ENCODE peak calls at places on chromosome X, in ten cellular contexts. I is ovary, Z is mammary epithelial cell, V is sigmoid colon, U is breast epithelium, M is adrenal gland, H is lung, W is thyroid gland, C is pancreas, A is left ventricle myocardium inferior. N is an unnamed sample.
A peak's percentile ranks its signal among the peaks of the same experiment; 100 is the strongest.

GRCh38 chrX:1443496-1444075 is 9.1 kb downstream of the ASMTL start:
- DNase-seq in C (no peak), V (peak; percentile 46), I (no peak), U (no peak), Z (no peak), A (no peak), M (peak; percentile 42), H (no peak), W (no peak), N (no peak)

GRCh38 chrX:56759736-56760409 is 30.8 kb downstream of the NBDY start:
- DNase-seq in Z (no peak), A (no peak), W (no peak), M (no peak), H (no peak), I (no peak), V (peak; percentile 61), U (no peak), C (no peak), N (no peak)

GRCh38 chrX:84469226-84469625 is 33.0 kb downstream of the HDX start:
- DNase-seq in I (no peak), A (no peak), W (no peak), C (no peak), H (no peak), U (no peak), Z (peak; percentile 32), M (no peak), V (no peak), N (peak; percentile 28)

GRCh38 chrX:82775426-82775825 is 732.7 kb upstream of the POU3F4 start:
- DNase-seq in U (no peak), Z (no peak), I (no peak), H (no peak), A (no peak), V (no peak), W (no peak), C (no peak), M (no peak), N (no peak)

GRCh38 chrX:129654652-129655546 is at the start of gene APLN:
- DNase-seq in C (no peak), V (no peak), A (peak; percentile 58), U (peak; percentile 16), H (no peak), M (peak; percentile 76), I (peak; percentile 63), W (peak; percentile 24), Z (peak; percentile 30), N (peak; percentile 38)

GRCh38 chrX:111823068-111823467 is 52.9 kb upstream of the TRPC5OS start:
- DNase-seq in H (no peak), M (no peak), Z (no peak), I (no peak), W (peak; percentile 25), A (no peak), U (no peak), V (no peak), C (no peak), N (peak; percentile 34)

GRCh38 chrX:69618803-69619202 is 2.9 kb downstream of the EDA start:
- DNase-seq in U (no peak), A (no peak), M (peak; percentile 66), Z (no peak), C (peak; percentile 4), H (no peak), W (peak; percentile 20), I (no peak), V (no peak), N (peak; percentile 9)

GRCh38 chrX:40086569-40087335 is 11.0 kb downstream of the BCOR start:
- DNase-seq in Z (no peak), U (no peak), C (peak; percentile 31), I (no peak), V (peak; percentile 79), A (no peak), M (no peak), W (no peak), H (no peak), N (no peak)

GRCh38 chrX:135112096-135112729 is 8.1 kb downstream of the ETDB start:
- DNase-seq in H (no peak), Z (peak; percentile 23), U (no peak), W (peak; percentile 27), A (no peak), C (no peak), V (no peak), M (peak; percentile 63), I (no peak), N (peak; percentile 19)

GRCh38 chrX:8743126-8743732 is 11.3 kb upstream of the ANOS1 start:
- DNase-seq in V (no peak), I (no peak), M (peak; percentile 70), Z (peak; percentile 35), U (no peak), A (no peak), W (peak; percentile 38), C (peak; percentile 15), H (peak; percentile 48), N (peak; percentile 52)

GRCh38 chrX:1423215-1423614 is 29.5 kb downstream of the ASMTL start:
- DNase-seq in H (no peak), V (peak; percentile 32), I (no peak), U (no peak), Z (no peak), A (no peak), W (no peak), C (no peak), M (no peak), N (no peak)

GRCh38 chrX:2608638-2609430 is 82.3 kb upstream of the CD99 start:
- DNase-seq in H (peak; percentile 90), C (peak; percentile 89), M (peak; percentile 89), Z (peak; percentile 84), U (peak; percentile 67), A (peak; percentile 90), W (peak; percentile 87), I (peak; percentile 81), V (peak; percentile 91), N (peak; percentile 9)

GRCh38 chrX:50333308-50333707 is 128.7 kb downstream of the CCNB3 start:
- DNase-seq in H (peak; percentile 43), M (no peak), A (no peak), V (no peak), U (no peak), Z (no peak), I (no peak), W (peak; percentile 81), C (no peak), N (no peak)

GRCh38 chrX:72240976-72241375 is 2.1 kb upstream of the ERCC6L start:
- DNase-seq in M (no peak), V (no peak), U (no peak), A (no peak), I (no peak), C (no peak), W (no peak), Z (no peak), H (no peak), N (no peak)

GRCh38 chrX:28189011-28189410 is 207.8 kb upstream of the DCAF8L1 start:
- DNase-seq in W (no peak), A (no peak), H (no peak), Z (peak; percentile 87), C (no peak), U (no peak), M (no peak), I (no peak), V (no peak), N (no peak)

GRCh38 chrX:41085883-41086626 is 810 bp downstream of the USP9X start:
- DNase-seq in M (peak; percentile 71), V (peak; percentile 80), Z (peak; percentile 56), W (peak; percentile 60), A (peak; percentile 45), H (peak; percentile 58), I (peak; percentile 55), U (peak; percentile 59), C (peak; percentile 39), N (peak; percentile 66)

GRCh38 chrX:41381685-41382084 is 47.7 kb downstream of the DDX3X start:
- DNase-seq in W (peak; percentile 7), Z (peak; percentile 83), V (peak; percentile 79), H (no peak), A (peak; percentile 20), M (peak; percentile 73), C (no peak), I (no peak), U (peak; percentile 18), N (peak; percentile 68)

GRCh38 chrX:39826813-39827543 is 270.8 kb downstream of the BCOR start:
- DNase-seq in U (no peak), I (no peak), W (no peak), C (no peak), V (no peak), A (no peak), M (no peak), H (no peak), Z (no peak), N (no peak)

GRCh38 chrX:119673336-119673735 is 19.6 kb downstream of the SEPTIN6 start:
- DNase-seq in M (peak; percentile 65), A (no peak), H (no peak), U (no peak), V (peak; percentile 15), I (no peak), W (no peak), Z (no peak), C (no peak), N (no peak)
- H3K4me1 ChIP-seq in M (peaks cover 31% of the 10 kb centered on the region), A (peaks cover 23% of the 10 kb centered on the region), H (peaks cover 4% of the 10 kb centered on the region), U (no peaks in the 10 kb centered on the region), V (peaks cover 28% of the 10 kb centered on the region), I (no peaks in the 10 kb centered on the region), W (no peaks in the 10 kb centered on the region), Z (no peaks in the 10 kb centered on the region), C (peaks cover 4% of the 10 kb centered on the region), N (peaks cover 47% of the 10 kb centered on the region)

DNA sequence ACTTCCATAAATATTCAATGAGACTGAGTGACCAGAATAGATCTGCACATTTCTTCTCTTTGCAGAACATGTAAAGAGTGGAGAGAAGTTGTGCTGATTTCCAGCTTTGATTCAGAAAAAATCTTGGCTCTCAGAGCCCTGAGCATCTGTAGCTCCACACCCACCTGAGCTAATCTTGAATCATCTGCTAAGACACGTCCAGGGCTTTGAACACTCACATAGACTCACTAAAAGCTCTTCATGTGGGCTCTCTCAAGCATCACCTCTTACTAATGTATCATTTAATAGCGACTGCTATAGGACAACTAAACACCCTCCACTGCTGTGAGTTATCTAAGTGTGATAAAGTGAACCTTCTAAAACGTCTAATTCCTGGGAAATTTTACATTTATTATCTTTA is 147.7 kb upstream of the GRIA3 start:
- DNase-seq in U (no peak), V (no peak), Z (peak; percentile 37), W (no peak), C (no peak), A (no peak), M (no peak), I (no peak), H (no peak), N (no peak)
- H3K27me3 ChIP-seq in U (no peaks in the 10 kb centered on the region), V (no peaks in the 10 kb centered on the region), Z (no peaks in the 10 kb centered on the region), W (no peaks in the 10 kb centered on the region), C (no peaks in the 10 kb centered on the region), A (no peaks in the 10 kb centered on the region), M (peaks cover 6% of the 10 kb centered on the region), I (no peaks in the 10 kb centered on the region), H (no peaks in the 10 kb centered on the region), N (no peaks in the 10 kb centered on the region)

GRCh38 chrX:38326086-38326485 is 1.2 kb downstream of the RPGR start:
- DNase-seq in I (no peak), U (no peak), M (no peak), Z (no peak), V (no peak), A (no peak), W (no peak), H (no peak), C (no peak), N (no peak)
- H3K4me3 ChIP-seq in I (peak overlapping the region; percentile 62), U (peak overlapping the region; percentile 64), M (no peak overlapping the region), Z (peak overlapping the region; percentile 63), V (peak overlapping the region; percentile 65), A (peak overlapping the region; percentile 80), W (no peak overlapping the region), H (no peak overlapping the region), C (peak overlapping the region; percentile 60), N (no peak overlapping the region)

GRCh38 chrX:109036624-109037023 is 300.3 kb upstream of the IRS4 start:
- DNase-seq in W (no peak), Z (no peak), U (no peak), C (no peak), A (no peak), M (no peak), V (no peak), H (no peak), I (no peak), N (no peak)

GRCh38 chrX:109040057-109040456 is 303.7 kb upstream of the IRS4 start:
- DNase-seq in I (no peak), W (no peak), V (no peak), Z (no peak), U (no peak), H (no peak), M (no peak), C (no peak), A (no peak), N (no peak)
- H3K4me1 ChIP-seq in I (no peaks in the 10 kb centered on the region), W (no peaks in the 10 kb centered on the region), V (no peaks in the 10 kb centered on the region), Z (no peaks in the 10 kb centered on the region), U (no peaks in the 10 kb centered on the region), H (no peaks in the 10 kb centered on the region), M (no peaks in the 10 kb centered on the region), C (no peaks in the 10 kb centered on the region), A (no peaks in the 10 kb centered on the region), N (no peaks in the 10 kb centered on the region)

N was measured in BE2C.